ENCODE peak calls at places on chromosomes 11 and 22, in ten cellular contexts. T is ovary, E is stomach, J is upper lobe of left lung, N is K562, C is HepG2, P is transverse colon, F is A549, D is sigmoid colon, U is esophagus muscularis mucosa. K is an unnamed sample.

GRCh38 chr11:113278925-113279324 is 35.5 kb upstream of the TTC12 start:
- DNase-seq in T (no peak), E (no peak), J (no peak), N (no peak), C (no peak), P (no peak), F (no peak), D (no peak), U (no peak), K (no peak)

GRCh38 chr22:32324505-32325415 is 32.9 kb upstream of the RFPL3 start:
- DNase-seq in T (no peak), E (peak), J (no peak), N (no peak), C (no peak), P (no peak), F (no peak), D (no peak), U (peak), K (no peak)

GRCh38 chr22:28341001-28341400 is 338.6 kb downstream of the TTC28 start:
- DNase-seq in T (no peak), E (no peak), J (no peak), N (no peak), C (no peak), P (no peak), F (no peak), D (no peak), U (no peak), K (no peak)

GRCh38 chr11:31355131-31355530 is 14.4 kb downstream of the DCDC1 start:
- DNase-seq in T (no peak), E (no peak), J (no peak), N (no peak), C (no peak), P (no peak), F (no peak), D (no peak), U (no peak), K (no peak)

GRCh38 chr11:75796091-75796435 is 18.9 kb upstream of the UVRAG start:
- DNase-seq in T (no peak), E (no peak), J (no peak), N (no peak), C (no peak), P (no peak), F (no peak), D (no peak), U (no peak), K (no peak)

GRCh38 chr11:5577101-5577500 is 3.6 kb upstream of the OR52B6 start:
- DNase-seq in T (no peak), E (no peak), J (no peak), N (no peak), C (no peak), P (no peak), F (no peak), D (no peak), U (no peak), K (no peak)

GRCh38 chr11:40445391-40445790 is 1014.1 kb downstream of the LRRC4C start:
- DNase-seq in T (no peak), E (no peak), J (no peak), N (no peak), C (peak), P (no peak), F (no peak), D (no peak), U (no peak), K (no peak)

GRCh38 chr22:49918911-49919881 is 762 bp downstream of the CRELD2 start:
- DNase-seq in T (peak), E (no peak), J (no peak), N (peak), C (no peak), P (no peak), F (no peak), D (no peak), U (no peak), K (no peak)

GRCh38 chr11:65489061-65489705 is 9.7 kb upstream of the MALAT1 start:
- DNase-seq in T (peak), E (no peak), J (no peak), N (no peak), C (peak), P (peak), F (no peak), D (peak), U (no peak), K (no peak)

GRCh38 chr11:132035736-132036135 is 665.3 kb downstream of the NTM start:
- DNase-seq in T (no peak), E (no peak), J (no peak), N (no peak), C (no peak), P (no peak), F (no peak), D (no peak), U (no peak), K (no peak)

GRCh38 chr11:6622261-6623171 is 3.3 kb upstream of the TPP1 start:
- DNase-seq in T (no peak), E (no peak), J (peak), N (no peak), C (no peak), P (no peak), F (no peak), D (no peak), U (no peak), K (no peak)

GRCh38 chr11:77301510-77301909 is at the start of gene GDPD4:
- DNase-seq in T (no peak), E (no peak), J (no peak), N (peak), C (no peak), P (no peak), F (no peak), D (no peak), U (no peak), K (no peak)

GRCh38 chr11:46279393-46280099 is 2.1 kb downstream of the CREB3L1 start:
- DNase-seq in T (peak), E (peak), J (no peak), N (no peak), C (no peak), P (peak), F (no peak), D (peak), U (no peak), K (no peak)

GRCh38 chr11:75240381-75241035 is at the start of gene TPBGL:
- DNase-seq in T (no peak), E (peak), J (no peak), N (peak), C (no peak), P (no peak), F (no peak), D (peak), U (no peak), K (no peak)

GRCh38 chr11:73343076-73343833 is 32.9 kb upstream of the RELT start:
- DNase-seq in T (no peak), E (no peak), J (no peak), N (no peak), C (no peak), P (no peak), F (no peak), D (no peak), U (no peak), K (no peak)

GRCh38 chr11:57566564-57567209 is 785 bp downstream of the UBE2L6 start:
- DNase-seq in T (no peak), E (no peak), J (no peak), N (peak), C (no peak), P (no peak), F (no peak), D (no peak), U (no peak), K (no peak)

GRCh38 chr11:92909214-92909613 is 60.2 kb upstream of the MTNR1B start:
- DNase-seq in T (no peak), E (no peak), J (no peak), N (no peak), C (no peak), P (no peak), F (no peak), D (no peak), U (no peak), K (no peak)

GRCh38 chr22:27896251-27896650 is 22.8 kb downstream of the PITPNB start:
- DNase-seq in T (no peak), E (no peak), J (no peak), N (no peak), C (no peak), P (peak), F (no peak), D (no peak), U (no peak), K (no peak)

GRCh38 chr22:48205790-48206189 is 1443.3 kb downstream of the TBC1D22A start:
- DNase-seq in T (no peak), E (no peak), J (no peak), N (no peak), C (no peak), P (no peak), F (no peak), D (no peak), U (no peak), K (no peak)

GRCh38 chr22:48517039-48518030 is 1310.3 kb downstream of the BRD1 start:
- DNase-seq in T (no peak), E (no peak), J (no peak), N (no peak), C (peak), P (no peak), F (peak), D (peak), U (no peak), K (peak)

GRCh38 chr22:17307566-17307965 is 61.7 kb upstream of the CECR2 start:
- DNase-seq in T (no peak), E (peak), J (no peak), N (no peak), C (no peak), P (no peak), F (no peak), D (no peak), U (no peak), K (no peak)

GRCh38 chr11:59010693-59011092 is 71.4 kb downstream of the GLYATL1 start:
- DNase-seq in T (no peak), E (no peak), J (no peak), N (no peak), C (no peak), P (no peak), F (no peak), D (no peak), U (no peak), K (no peak)

GRCh38 chr11:133935551-133935910 is 21.2 kb downstream of the IGSF9B start:
- DNase-seq in T (no peak), E (no peak), J (no peak), N (no peak), C (no peak), P (no peak), F (no peak), D (no peak), U (no peak), K (no peak)

GRCh38 chr11:100573911-100574513 is 113.1 kb upstream of the ARHGAP42 start:
- DNase-seq in T (no peak), E (no peak), J (no peak), N (no peak), C (no peak), P (no peak), F (no peak), D (no peak), U (no peak), K (no peak)

GRCh38 chr11:63557548-63557947 is 5.6 kb downstream of the PLAAT2 start:
- DNase-seq in T (no peak), E (no peak), J (no peak), N (no peak), C (no peak), P (no peak), F (no peak), D (peak), U (no peak), K (no peak)

GRCh38 chr11:16169946-16170345 is 186.4 kb downstream of the SOX6 start:
- DNase-seq in T (no peak), E (no peak), J (no peak), N (no peak), C (no peak), P (no peak), F (no peak), D (no peak), U (no peak), K (no peak)

GRCh38 chr11:77497368-77497767 is 23.5 kb upstream of the PAK1 start:
- DNase-seq in T (no peak), E (no peak), J (no peak), N (no peak), C (no peak), P (no peak), F (no peak), D (no peak), U (no peak), K (no peak)

GRCh38 chr22:42138972-42139371 is 8.4 kb upstream of the CYP2D6 start:
- DNase-seq in T (no peak), E (no peak), J (no peak), N (no peak), C (no peak), P (no peak), F (no peak), D (no peak), U (no peak), K (no peak)

GRCh38 chr11:14698771-14699170 is 55.2 kb downstream of the PDE3B start:
- DNase-seq in T (no peak), E (no peak), J (no peak), N (no peak), C (no peak), P (no peak), F (no peak), D (no peak), U (no peak), K (no peak)

GRCh38 chr11:131666617-131667016 is 296.2 kb downstream of the NTM start:
- DNase-seq in T (no peak), E (no peak), J (no peak), N (no peak), C (no peak), P (no peak), F (no peak), D (peak), U (no peak), K (no peak)

GRCh38 chr22:44578115-44578457 is 80.1 kb upstream of the RTL6 start:
- DNase-seq in T (peak), E (no peak), J (no peak), N (no peak), C (no peak), P (no peak), F (no peak), D (peak), U (no peak), K (no peak)

GRCh38 chr11:6650980-6651379 is 4.6 kb downstream of the DCHS1 start:
- DNase-seq in T (no peak), E (no peak), J (no peak), N (peak), C (no peak), P (no peak), F (no peak), D (no peak), U (peak), K (no peak)

GRCh38 chr11:44566559-44566949 is 1.1 kb downstream of the CD82 start:
- DNase-seq in T (no peak), E (no peak), J (no peak), N (no peak), C (no peak), P (no peak), F (no peak), D (no peak), U (no peak), K (no peak)

GRCh38 chr22:23820748-23821211 is 18.0 kb downstream of the DERL3 start:
- DNase-seq in T (no peak), E (no peak), J (no peak), N (no peak), C (no peak), P (no peak), F (no peak), D (no peak), U (no peak), K (no peak)
- TF ChIP-seq EP300 in T (no peak), E (no peak), J (no peak), N (no peak), C (no peak), P (no peak), F (no peak), D (no peak), U (no peak), K (no peak)

GRCh38 chr22:19499880-19500242 is 20.1 kb downstream of the CDC45 start:
- DNase-seq in T (no peak), E (no peak), J (no peak), N (no peak), C (no peak), P (no peak), F (no peak), D (no peak), U (no peak), K (no peak)

GRCh38 chr22:19499236-19499879 is 19.6 kb downstream of the CDC45 start:
- DNase-seq in T (no peak), E (no peak), J (no peak), N (peak), C (no peak), P (no peak), F (no peak), D (no peak), U (no peak), K (no peak)

GRCh38 chr22:19503869-19504268 is 20.3 kb downstream of the CLDN5 start:
- DNase-seq in T (no peak), E (no peak), J (no peak), N (peak), C (no peak), P (no peak), F (no peak), D (no peak), U (no peak), K (no peak)

GRCh38 chr22:19503367-19503766 is 20.8 kb downstream of the CLDN5 start:
- DNase-seq in T (no peak), E (no peak), J (no peak), N (no peak), C (no peak), P (no peak), F (no peak), D (no peak), U (no peak), K (no peak)

DNA sequence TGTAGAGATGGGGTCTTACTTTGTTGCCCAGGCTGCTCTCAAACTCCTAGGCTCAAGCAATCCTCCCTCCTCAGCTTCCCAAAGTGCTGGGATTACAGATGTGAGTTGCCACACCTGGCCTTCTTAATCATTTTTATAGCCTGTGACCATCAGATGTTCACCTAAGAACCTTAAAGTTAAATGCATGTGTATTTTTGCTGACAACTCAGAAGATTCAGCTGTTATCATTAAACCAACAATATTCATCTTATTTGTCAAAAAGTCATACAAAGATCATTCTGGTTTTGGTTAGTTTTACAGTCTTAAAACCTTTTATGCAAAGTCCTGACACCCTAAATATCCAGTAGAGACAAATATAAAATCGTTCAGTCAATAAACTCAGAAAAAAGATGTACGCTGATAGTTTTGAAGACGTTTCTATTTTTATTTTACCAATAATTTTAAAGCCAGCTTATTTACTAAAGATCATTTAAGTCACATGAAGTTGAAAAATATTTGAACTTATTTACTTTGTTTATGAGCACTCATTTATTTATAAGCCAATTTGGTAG is 22.2 kb downstream of the CLDN5 start:
- DNase-seq in T (no peak), E (no peak), J (no peak), N (no peak), C (no peak), P (no peak), F (no peak), D (no peak), U (no peak), K (no peak)
- H3K4me3 ChIP-seq in T (no peak), E (no peak), J (no peak), N (no peak), C (no peak), P (no peak), F (no peak), D (no peak), U (no peak), K (no peak)

DNA sequence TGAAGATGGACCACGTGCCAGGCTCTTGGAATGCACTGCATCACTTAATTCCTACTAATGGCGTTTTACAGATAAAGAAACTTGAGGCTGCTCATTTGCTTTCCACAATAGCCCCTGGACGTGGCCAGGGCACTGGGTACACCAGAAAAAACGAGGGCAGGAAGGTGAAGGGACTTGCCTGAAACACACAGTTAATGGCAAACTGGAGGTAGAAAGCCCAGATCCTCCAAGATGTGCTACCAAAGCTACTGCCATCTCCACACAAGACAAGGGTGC is 1.8 kb upstream of the FXYD2 start:
- DNase-seq in T (no peak), E (peak), J (no peak), N (no peak), C (no peak), P (no peak), F (no peak), D (peak), U (no peak), K (no peak)
- TF ChIP-seq EP300 in T (no peak), E (no peak), J (no peak), N (no peak), C (no peak), P (no peak), F (no peak), D (no peak), U (no peak), K (no peak)

GRCh38 chr11:67261635-67261941 is 4.7 kb upstream of the GRK2 start:
- DNase-seq in T (no peak), E (no peak), J (no peak), N (no peak), C (no peak), P (no peak), F (no peak), D (peak), U (no peak), K (no peak)
- H3K4me3 ChIP-seq in T (peak), E (peak), J (peak), N (no peak), C (peak), P (peak), F (peak), D (no peak), U (peak), K (peak)